ENCODE peak calls at places on chromosomes 1 and 21, in ten cellular contexts. A, O, T, N, M, X, Q, V, D and I are unnamed samples. For H3K4me1, the result is how much of the 10 kb centered on the place peaks cover.

GRCh38 chr1:5108740-5109139 is 454.3 kb downstream of the AJAP1 start:
- DNase-seq in A (no peak), O (no peak), T (no peak), N (no peak), M (no peak), X (peak), Q (no peak), V (no peak), D (no peak), I (no peak)

GRCh38 chr1:231387770-231388669 is 34.1 kb downstream of the EGLN1 start:
- DNase-seq in A (no peak), O (no peak), T (no peak), N (no peak), M (no peak), X (no peak), Q (no peak), V (no peak), D (no peak), I (no peak)

GRCh38 chr1:35477870-35478269 is 79.3 kb downstream of the KIAA0319L start:
- DNase-seq in A (no peak), O (no peak), T (no peak), N (no peak), M (no peak), X (no peak), Q (no peak), V (no peak), D (no peak), I (no peak)

GRCh38 chr1:100299521-100300222 is 33.7 kb downstream of the RTCA start:
- DNase-seq in A (no peak), O (no peak), T (no peak), N (no peak), M (no peak), X (no peak), Q (no peak), V (no peak), D (no peak), I (no peak)

GRCh38 chr1:197811769-197812168 is 36.5 kb upstream of the DENND1B start:
- DNase-seq in A (no peak), O (no peak), T (no peak), N (no peak), M (no peak), X (no peak), Q (no peak), V (no peak), D (no peak), I (no peak)

GRCh38 chr1:214280386-214281029 is 451 bp upstream of the SMYD2 start:
- DNase-seq in A (peak), O (peak), T (no peak), N (peak), M (no peak), X (peak), Q (peak), V (no peak), D (peak), I (no peak)

GRCh38 chr1:60041783-60042182 is 31.8 kb downstream of the C1orf87 start:
- DNase-seq in A (no peak), O (no peak), T (no peak), N (no peak), M (no peak), X (no peak), Q (no peak), V (no peak), D (no peak), I (no peak)

GRCh38 chr1:16275591-16275990 is 38.6 kb upstream of the CPLANE2 start:
- DNase-seq in A (no peak), O (no peak), T (no peak), N (no peak), M (no peak), X (no peak), Q (no peak), V (no peak), D (no peak), I (no peak)

GRCh38 chr1:202285908-202286307 is 55.8 kb downstream of the UBE2T start:
- DNase-seq in A (no peak), O (no peak), T (no peak), N (no peak), M (no peak), X (no peak), Q (no peak), V (no peak), D (no peak), I (no peak)

GRCh38 chr1:56586502-56586901 is 7.1 kb upstream of the PLPP3 start:
- DNase-seq in A (no peak), O (no peak), T (no peak), N (no peak), M (no peak), X (no peak), Q (no peak), V (no peak), D (no peak), I (no peak)

GRCh38 chr1:91621907-91622306 is 121.3 kb downstream of the CDC7 start:
- DNase-seq in A (no peak), O (no peak), T (no peak), N (no peak), M (no peak), X (no peak), Q (no peak), V (no peak), D (no peak), I (no peak)

GRCh38 chr1:226688056-226688748 is 50.9 kb downstream of the ITPKB start:
- DNase-seq in A (no peak), O (no peak), T (no peak), N (no peak), M (no peak), X (no peak), Q (no peak), V (no peak), D (no peak), I (no peak)

GRCh38 chr1:100380635-100381034 is 28.3 kb downstream of the CDC14A start:
- DNase-seq in A (no peak), O (no peak), T (no peak), N (no peak), M (no peak), X (no peak), Q (no peak), V (no peak), D (no peak), I (no peak)

GRCh38 chr1:100581096-100581705 is 43.3 kb downstream of the GPR88 start:
- DNase-seq in A (no peak), O (no peak), T (no peak), N (no peak), M (no peak), X (no peak), Q (no peak), V (no peak), D (no peak), I (no peak)

GRCh38 chr1:117600966-117601365 is 4.9 kb upstream of the TENT5C start:
- DNase-seq in A (no peak), O (peak), T (no peak), N (no peak), M (no peak), X (no peak), Q (no peak), V (no peak), D (no peak), I (no peak)

GRCh38 chr1:42000781-42001180 is 82.1 kb upstream of the HIVEP3 start:
- DNase-seq in A (no peak), O (no peak), T (no peak), N (no peak), M (no peak), X (no peak), Q (no peak), V (no peak), D (no peak), I (no peak)

GRCh38 chr1:42928859-42929258 is 29.8 kb downstream of the SLC2A1 start:
- DNase-seq in A (no peak), O (no peak), T (no peak), N (no peak), M (no peak), X (peak), Q (no peak), V (no peak), D (no peak), I (no peak)

GRCh38 chr1:151982300-151983005 is 11.2 kb downstream of the S100A10 start:
- DNase-seq in A (no peak), O (no peak), T (no peak), N (no peak), M (no peak), X (no peak), Q (no peak), V (no peak), D (no peak), I (no peak)

GRCh38 chr1:175824079-175824478 is 80.7 kb upstream of the TNR start:
- DNase-seq in A (peak), O (peak), T (no peak), N (no peak), M (no peak), X (no peak), Q (no peak), V (no peak), D (peak), I (peak)

GRCh38 chr1:81453971-81454370 is 346.8 kb upstream of the ADGRL2 start:
- DNase-seq in A (no peak), O (no peak), T (no peak), N (no peak), M (no peak), X (no peak), Q (no peak), V (no peak), D (no peak), I (no peak)

GRCh38 chr1:244171241-244171985 is 120.3 kb downstream of the ZBTB18 start:
- DNase-seq in A (no peak), O (no peak), T (no peak), N (no peak), M (no peak), X (no peak), Q (no peak), V (no peak), D (no peak), I (no peak)

GRCh38 chr1:43904660-43905551 is 28.7 kb upstream of the ARTN start:
- DNase-seq in A (no peak), O (no peak), T (no peak), N (no peak), M (no peak), X (no peak), Q (no peak), V (no peak), D (no peak), I (no peak)

GRCh38 chr1:189424746-189425331 is 1052.8 kb downstream of the BRINP3 start:
- DNase-seq in A (no peak), O (no peak), T (no peak), N (no peak), M (no peak), X (peak), Q (no peak), V (no peak), D (no peak), I (no peak)

GRCh38 chr1:83097715-83098613 is 901.0 kb downstream of the TTLL7 start:
- DNase-seq in A (no peak), O (no peak), T (no peak), N (no peak), M (no peak), X (peak), Q (no peak), V (no peak), D (no peak), I (no peak)

GRCh38 chr1:150233359-150234308 is 2.3 kb downstream of the ANP32E start:
- DNase-seq in A (no peak), O (no peak), T (no peak), N (peak), M (no peak), X (peak), Q (peak), V (no peak), D (peak), I (no peak)

GRCh38 chr1:119331915-119332314 is 36.7 kb upstream of the HAO2 start:
- DNase-seq in A (no peak), O (peak), T (no peak), N (no peak), M (no peak), X (no peak), Q (no peak), V (no peak), D (no peak), I (peak)

GRCh38 chr1:67137307-67137753 is 2.6 kb upstream of the C1orf141 start:
- DNase-seq in A (no peak), O (no peak), T (no peak), N (no peak), M (no peak), X (peak), Q (no peak), V (no peak), D (no peak), I (no peak)

GRCh38 chr1:38512789-38513188 is 346.8 kb downstream of the RRAGC start:
- DNase-seq in A (no peak), O (no peak), T (no peak), N (no peak), M (no peak), X (no peak), Q (peak), V (no peak), D (no peak), I (no peak)

GRCh38 chr1:20192364-20192763 is 6.0 kb upstream of the PLA2G2C start:
- DNase-seq in A (no peak), O (no peak), T (no peak), N (no peak), M (no peak), X (peak), Q (no peak), V (no peak), D (no peak), I (no peak)

GRCh38 chr1:19872190-19872589 is 10.0 kb upstream of the OTUD3 start:
- DNase-seq in A (peak), O (no peak), T (no peak), N (no peak), M (no peak), X (peak), Q (no peak), V (no peak), D (peak), I (no peak)

GRCh38 chr1:201883786-201884185 is 4.9 kb upstream of the SHISA4 start:
- DNase-seq in A (peak), O (no peak), T (no peak), N (peak), M (no peak), X (no peak), Q (no peak), V (no peak), D (no peak), I (no peak)

GRCh38 chr1:227192163-227192562 is 126.1 kb downstream of the CDC42BPA start:
- DNase-seq in A (peak), O (peak), T (peak), N (no peak), M (no peak), X (peak), Q (peak), V (no peak), D (peak), I (no peak)

GRCh38 chr1:7549277-7549676 is 221.8 kb upstream of the VAMP3 start:
- DNase-seq in A (no peak), O (no peak), T (no peak), N (no peak), M (no peak), X (peak), Q (peak), V (no peak), D (peak), I (no peak)

GRCh38 chr1:192544983-192545393 is 30.6 kb upstream of the RGS1 start:
- DNase-seq in A (no peak), O (no peak), T (no peak), N (no peak), M (no peak), X (no peak), Q (no peak), V (no peak), D (no peak), I (no peak)

GRCh38 chr1:232524056-232524455 is 105.9 kb downstream of the SIPA1L2 start:
- DNase-seq in A (no peak), O (no peak), T (no peak), N (no peak), M (no peak), X (no peak), Q (no peak), V (no peak), D (no peak), I (no peak)

GRCh38 chr1:12069616-12070244 is 6.6 kb downstream of the TNFRSF8 start:
- DNase-seq in A (no peak), O (no peak), T (no peak), N (no peak), M (no peak), X (no peak), Q (no peak), V (no peak), D (no peak), I (no peak)

GRCh38 chr1:237677979-237678378 is 212.7 kb downstream of the ZP4 start:
- DNase-seq in A (no peak), O (no peak), T (no peak), N (no peak), M (no peak), X (peak), Q (no peak), V (no peak), D (peak), I (no peak)

GRCh38 chr1:46413596-46413985 is 19.5 kb downstream of the FAAH start:
- DNase-seq in A (peak), O (peak), T (no peak), N (no peak), M (no peak), X (no peak), Q (no peak), V (no peak), D (no peak), I (no peak)

GRCh38 chr1:43893020-43893419 is 40.6 kb upstream of the ARTN start:
- DNase-seq in A (no peak), O (no peak), T (no peak), N (no peak), M (no peak), X (no peak), Q (no peak), V (no peak), D (no peak), I (no peak)

GRCh38 chr1:32014199-32014936 is 700 bp downstream of the KHDRBS1 start:
- DNase-seq in A (peak), O (peak), T (peak), N (peak), M (peak), X (peak), Q (peak), V (no peak), D (peak), I (no peak)

GRCh38 chr1:32025515-32025914 is 11.8 kb downstream of the KHDRBS1 start:
- DNase-seq in A (no peak), O (no peak), T (no peak), N (no peak), M (no peak), X (no peak), Q (no peak), V (no peak), D (no peak), I (no peak)

GRCh38 chr1:32023351-32023750 is 9.7 kb downstream of the KHDRBS1 start:
- DNase-seq in A (no peak), O (no peak), T (no peak), N (no peak), M (no peak), X (no peak), Q (no peak), V (no peak), D (no peak), I (no peak)

GRCh38 chr1:32014937-32015363 is 1.3 kb downstream of the KHDRBS1 start:
- DNase-seq in A (no peak), O (no peak), T (no peak), N (no peak), M (no peak), X (no peak), Q (no peak), V (no peak), D (no peak), I (no peak)

DNA sequence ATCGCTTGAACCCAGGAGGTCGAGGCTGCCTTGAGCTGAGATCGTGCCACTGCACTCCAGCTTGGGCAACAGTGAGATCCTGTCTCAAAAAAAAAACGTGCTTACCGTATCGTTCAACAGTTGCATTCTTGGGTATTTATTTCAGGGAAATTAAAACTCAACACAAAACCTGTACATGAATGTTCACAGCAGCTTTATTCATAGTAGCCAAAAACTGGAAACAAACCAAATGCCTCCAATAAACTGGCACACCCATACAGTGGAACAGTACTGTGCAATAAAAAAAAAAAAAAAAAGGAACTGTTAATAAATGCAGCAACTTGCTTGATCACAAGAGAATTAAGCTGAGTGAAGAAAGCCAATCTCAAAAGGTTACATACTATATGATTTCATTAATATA is 6.7 kb downstream of the KHDRBS1 start:
- DNase-seq in A (no peak), O (no peak), T (no peak), N (no peak), M (no peak), X (no peak), Q (no peak), V (no peak), D (no peak), I (no peak)
- H3K4me1 ChIP-seq in A (half or more), O (under half), T (half or more), N (under half), M (under half), X (under half), Q (under half), V (half or more), D (under half), I (under half)

DNA sequence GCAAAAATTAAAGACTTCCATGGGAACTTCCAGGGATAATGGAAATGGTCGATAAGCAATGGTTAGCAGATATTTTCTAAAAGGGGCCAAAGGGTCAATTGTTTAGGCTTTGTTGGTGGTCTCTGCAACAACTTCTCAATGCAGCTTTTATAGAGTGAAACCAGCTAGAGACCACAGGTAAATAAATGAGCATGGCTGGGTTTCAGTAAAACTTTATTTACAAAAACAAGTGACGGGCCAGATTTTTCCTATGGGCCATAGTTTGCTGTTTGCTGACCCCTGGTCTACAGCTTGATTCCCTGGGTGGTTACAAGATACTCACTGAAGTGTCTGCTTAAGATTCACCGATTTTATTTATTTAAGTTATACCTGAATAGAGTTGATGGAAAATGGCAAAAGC is 22.6 kb upstream of the PRDM15 start:
- DNase-seq in A (no peak), O (no peak), T (no peak), N (no peak), M (no peak), X (no peak), Q (no peak), V (no peak), D (no peak), I (no peak)
- H3K4me1 ChIP-seq in A (under half), O (under half), T (under half), N (under half), M (under half), X (under half), Q (under half), V (under half), D (under half), I (under half)

GRCh38 chr21:15752763-15753407 is 23.1 kb downstream of the USP25 start:
- DNase-seq in A (no peak), O (peak), T (no peak), N (no peak), M (no peak), X (no peak), Q (no peak), V (no peak), D (no peak), I (peak)
- H3K4me1 ChIP-seq in A (under half), O (under half), T (under half), N (under half), M (under half), X (under half), Q (under half), V (under half), D (under half), I (under half)

GRCh38 chr1:206002833-206003532 is at the start of gene RAB7B:
- DNase-seq in A (no peak), O (peak), T (peak), N (peak), M (no peak), X (peak), Q (peak), V (no peak), D (no peak), I (no peak)
- H3K4me1 ChIP-seq in A (under half), O (under half), T (under half), N (under half), M (under half), X (under half), Q (under half), V (under half), D (under half), I (under half)

DNA sequence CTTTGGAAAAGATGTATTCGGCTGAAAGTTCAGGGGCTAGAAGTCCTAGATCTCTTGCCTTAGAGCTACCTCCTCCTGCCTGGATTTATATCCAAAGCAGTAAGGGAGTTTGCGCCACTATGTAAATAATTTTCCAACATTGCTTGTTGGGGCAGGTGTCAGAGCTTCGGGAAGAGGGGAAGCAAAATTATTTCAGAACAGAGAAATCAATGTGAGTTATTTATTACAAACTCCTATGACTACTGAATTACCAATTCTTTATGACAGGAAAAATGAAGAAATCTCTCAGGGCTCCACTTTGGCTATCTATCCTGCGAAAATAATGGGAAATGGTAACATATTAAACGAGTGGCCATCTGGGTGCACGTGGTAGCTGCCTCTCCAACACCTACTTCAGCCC is at the start of gene CRP:
- DNase-seq in A (no peak), O (no peak), T (no peak), N (no peak), M (no peak), X (no peak), Q (no peak), V (no peak), D (no peak), I (no peak)
- H3K4me1 ChIP-seq in A (under half), O (under half), T (under half), N (under half), M (under half), X (under half), Q (under half), V (under half), D (under half), I (under half)

GRCh38 chr1:185487943-185488342 is 170.9 kb upstream of the IVNS1ABP start:
- DNase-seq in A (no peak), O (no peak), T (no peak), N (no peak), M (no peak), X (no peak), Q (no peak), V (no peak), D (no peak), I (no peak)

GRCh38 chr1:185490924-185491323 is 173.9 kb upstream of the IVNS1ABP start:
- DNase-seq in A (no peak), O (no peak), T (no peak), N (no peak), M (no peak), X (no peak), Q (no peak), V (no peak), D (no peak), I (no peak)

GRCh38 chr1:185491604-185492003 is 174.6 kb upstream of the IVNS1ABP start:
- DNase-seq in A (no peak), O (no peak), T (no peak), N (no peak), M (no peak), X (no peak), Q (no peak), V (no peak), D (no peak), I (no peak)

GRCh38 chr1:185488673-185489311 is 171.7 kb upstream of the IVNS1ABP start:
- DNase-seq in A (no peak), O (no peak), T (no peak), N (no peak), M (no peak), X (peak), Q (no peak), V (no peak), D (no peak), I (no peak)

GRCh38 chr1:185489406-185489805 is 172.4 kb upstream of the IVNS1ABP start:
- DNase-seq in A (no peak), O (no peak), T (no peak), N (no peak), M (no peak), X (no peak), Q (no peak), V (no peak), D (no peak), I (no peak)
- H3K4me1 ChIP-seq in A (under half), O (under half), T (under half), N (under half), M (under half), X (under half), Q (under half), V (under half), D (under half), I (under half)